ENCODE peak calls at places on chromosomes 16 and 17, in ten cellular contexts. W is CD8-positive, alpha-beta T cell; U is activated naive CD4-positive, alpha-beta T cell treated with Interleukin-2 at 50 U/mL for 16 hours; Q is central memory CD4-positive, alpha-beta T cell; V is midbrain; J is NCI-H2029; S is body of pancreas; A is cardiac fibroblast; D is activated T-cell treated with anti-CD3 and anti-CD28 coated beads for 1 hour; Y is thyroid gland. N is an unnamed sample.

GRCh38 chr17:76184266-76184665 is 43.2 kb upstream of the FOXJ1 start:
- DNase-seq in Y (no peak), J (no peak), W (no peak), Q (no peak), U (no peak), S (no peak), A (no peak), D (no peak), V (no peak), N (no peak)

GRCh38 chr17:61410555-61411089 is 11.0 kb downstream of the TBX2 start:
- DNase-seq in A (peak), Q (peak), J (peak), S (peak), W (peak), Y (peak), U (peak), D (peak), V (peak), N (peak)

GRCh38 chr16:87794485-87795078 is 28.8 kb upstream of the KLHDC4 start:
- DNase-seq in W (no peak), Q (no peak), S (no peak), A (no peak), Y (no peak), U (no peak), J (no peak), D (no peak), V (no peak), N (no peak)

GRCh38 chr16:736936-737481 is 3.8 kb downstream of the CIAO3 start:
- DNase-seq in D (no peak), Q (no peak), U (no peak), J (no peak), Y (no peak), W (no peak), S (no peak), A (no peak), V (no peak), N (no peak)

GRCh38 chr17:322006-322780 is 30.4 kb downstream of the RPH3AL start:
- DNase-seq in A (no peak), Y (no peak), V (no peak), S (no peak), U (no peak), Q (no peak), D (no peak), W (no peak), J (no peak), N (no peak)

GRCh38 chr17:82791532-82791931 is 39.7 kb downstream of the TBCD start:
- DNase-seq in Q (no peak), A (peak), V (no peak), J (no peak), U (no peak), D (no peak), S (no peak), W (no peak), Y (no peak), N (no peak)

GRCh38 chr16:35691057-35691456 is 2231.6 kb downstream of the TP53TG3F start:
- DNase-seq in Q (no peak), S (no peak), D (no peak), J (no peak), V (no peak), Y (no peak), A (no peak), W (no peak), U (no peak), N (no peak)

GRCh38 chr17:68662037-68662432 is 60.9 kb upstream of the FAM20A start:
- DNase-seq in W (no peak), U (no peak), Q (no peak), J (no peak), D (no peak), S (no peak), V (no peak), Y (no peak), A (no peak), N (no peak)

GRCh38 chr16:73014768-73015167 is 33.2 kb downstream of the ZFHX3 start:
- DNase-seq in W (no peak), S (no peak), Q (no peak), A (no peak), Y (no peak), V (no peak), J (no peak), D (no peak), U (no peak), N (no peak)

GRCh38 chr16:57795431-57795878 is 6.8 kb downstream of the KIFC3 start:
- DNase-seq in J (no peak), Y (peak), W (peak), A (peak), U (peak), V (no peak), S (peak), Q (no peak), D (no peak), N (no peak)

GRCh38 chr16:87789437-87790277 is 23.9 kb upstream of the KLHDC4 start:
- DNase-seq in Q (no peak), U (no peak), S (no peak), Y (peak), V (no peak), A (peak), J (no peak), W (no peak), D (no peak), N (no peak)

GRCh38 chr17:66944365-66945203 is 19.9 kb upstream of the CACNG4 start:
- DNase-seq in U (no peak), A (no peak), J (no peak), V (no peak), W (no peak), D (no peak), S (no peak), Y (peak), Q (no peak), N (no peak)

GRCh38 chr17:43570518-43570928 is 24.4 kb upstream of the ETV4 start:
- DNase-seq in D (no peak), U (no peak), V (no peak), Q (no peak), S (no peak), Y (no peak), J (no peak), A (peak), W (no peak), N (no peak)

GRCh38 chr16:77330332-77331043 is 104.3 kb downstream of the ADAMTS18 start:
- DNase-seq in S (no peak), A (peak), Q (no peak), D (no peak), U (no peak), V (no peak), J (no peak), W (no peak), Y (no peak), N (no peak)

GRCh38 chr16:8885674-8886592 is 3.8 kb downstream of the LITAFD start:
- DNase-seq in A (peak), U (no peak), J (no peak), D (no peak), V (no peak), W (no peak), Y (no peak), Q (no peak), S (no peak), N (no peak)